ENCODE peak calls at places on chromosomes 4 and X, in eight cellular contexts. X is osteocyte, B is GM19239, Y is HTR-8/SVneo, Z is amygdala, D is left cardiac atrium, N is D341Med, V is skeletal muscle cell. O is an unnamed sample.

GRCh38 chrX:99397879-99398278 is 1012.2 kb downstream of the PCDH19 start:
- DNase-seq in X (no peak), B (no peak), Y (no peak), Z (no peak), N (no peak), D (no peak), V (no peak), O (no peak)

GRCh38 chr4:11743961-11744360 is 315.3 kb upstream of the HS3ST1 start:
- DNase-seq in Y (no peak), N (no peak), X (no peak), D (no peak), Z (no peak), V (no peak), B (no peak), O (no peak)

GRCh38 chr4:90852232-90852631 is 725.0 kb downstream of the CCSER1 start:
- DNase-seq in V (no peak), X (no peak), N (no peak), Z (no peak), Y (no peak), B (no peak), D (no peak), O (no peak)

GRCh38 chr4:78439328-78439727 is 112.2 kb upstream of the ANXA3 start:
- DNase-seq in B (no peak), N (no peak), V (no peak), D (no peak), Y (no peak), X (no peak), Z (no peak), O (peak)

GRCh38 chrX:153627675-153628111 is 19.3 kb upstream of the DUSP9 start:
- DNase-seq in Y (no peak), N (no peak), V (no peak), Z (no peak), B (no peak), D (no peak), X (no peak), O (peak)

GRCh38 chrX:122943918-122944317 is 240.2 kb upstream of the GRIA3 start:
- DNase-seq in V (peak), X (no peak), D (no peak), Z (no peak), N (no peak), B (no peak), Y (no peak), O (no peak)

GRCh38 chrX:131677655-131678628 is 134.1 kb downstream of the OR13H1 start:
- DNase-seq in Y (peak), N (peak), Z (no peak), V (no peak), X (no peak), B (peak), D (peak), O (peak)

GRCh38 chrX:118565853-118566252 is 70.2 kb downstream of the DOCK11 start:
- DNase-seq in N (no peak), B (no peak), Z (no peak), D (no peak), Y (no peak), X (no peak), V (no peak), O (no peak)

GRCh38 chr4:159435561-159436023 is 332.7 kb downstream of the RAPGEF2 start:
- DNase-seq in X (no peak), V (no peak), B (no peak), Y (no peak), Z (no peak), D (no peak), N (no peak), O (no peak)

GRCh38 chrX:84188320-84188834 is 378 bp upstream of the RPS6KA6 start:
- DNase-seq in B (peak), V (no peak), D (peak), Z (peak), N (peak), X (no peak), Y (peak), O (peak)

GRCh38 chrX:140503714-140504351 is 1.0 kb downstream of the SOX3 start:
- DNase-seq in Z (peak), D (no peak), X (no peak), B (no peak), N (peak), V (no peak), Y (no peak), O (peak)

GRCh38 chr4:154958621-154959358 is 177.7 kb downstream of the RBM46 start:
- DNase-seq in D (peak), V (peak), B (no peak), X (no peak), Y (no peak), Z (no peak), N (no peak), O (no peak)

GRCh38 chr4:107603430-107603829 is 116.6 kb downstream of the PAPSS1 start:
- DNase-seq in B (no peak), D (no peak), Z (no peak), X (no peak), V (no peak), Y (no peak), N (no peak), O (no peak)

GRCh38 chr4:52358855-52359254 is 300.2 kb downstream of the USP46 start:
- DNase-seq in Z (no peak), V (no peak), N (no peak), Y (no peak), D (no peak), B (no peak), X (no peak), O (no peak)

GRCh38 chr4:4338632-4339031 is 48.3 kb upstream of the NSG1 start:
- DNase-seq in V (no peak), Z (no peak), N (no peak), Y (no peak), D (no peak), X (no peak), B (no peak), O (no peak)

GRCh38 chrX:123648028-123648810 is 84.6 kb downstream of the THOC2 start:
- DNase-seq in B (no peak), N (peak), D (peak), X (no peak), Z (no peak), V (peak), Y (no peak), O (peak)

GRCh38 chr4:78565971-78566372 is 14.4 kb downstream of the ANXA3 start:
- DNase-seq in Z (no peak), B (no peak), D (no peak), X (no peak), V (no peak), Y (no peak), N (no peak), O (no peak)

GRCh38 chrX:39477438-39478120 is 620.2 kb downstream of the BCOR start:
- DNase-seq in B (no peak), N (no peak), Y (no peak), X (no peak), D (peak), V (no peak), Z (no peak), O (peak)